ENCODE peak calls at places on chromosomes 5 and 9, in ten cellular contexts. One of them, this sample, is unnamed.

GRCh38 chr5:18305288-18305899 is 671.1 kb downstream of the TAF11L14 start:
- DNase-seq in CD8-positive, alpha-beta memory T cell: no peak
- DNase-seq in GM20000: peak; percentile 58
- DNase-seq in type B pancreatic cell: no peak
- DNase-seq in T-cell: no peak
- DNase-seq in amygdala: no peak
- DNase-seq in ELF-1: peak; percentile 7
- DNase-seq in cerebellum: peak; percentile 52
- DNase-seq in HAP-1: peak; percentile 33
- DNase-seq in activated T-cell treated with anti-CD3 and anti-CD28 coated beads, Interleukin-2, amount 50 U/mL, for 72 hours: no peak
- DNase-seq in this sample: no peak

GRCh38 chr9:124894741-124895170 is 32.8 kb downstream of the ARPC5L start:
- DNase-seq in CD8-positive, alpha-beta memory T cell: peak; percentile 60
- DNase-seq in GM20000: peak; percentile 27
- DNase-seq in type B pancreatic cell: no peak
- DNase-seq in T-cell: peak; percentile 45
- DNase-seq in amygdala: no peak
- DNase-seq in ELF-1: peak; percentile 51
- DNase-seq in cerebellum: no peak
- DNase-seq in HAP-1: peak; percentile 42
- DNase-seq in activated T-cell treated with anti-CD3 and anti-CD28 coated beads, Interleukin-2, amount 50 U/mL, for 72 hours: peak; percentile 44
- DNase-seq in this sample: no peak

GRCh38 chr9:33227013-33227398 is 13.0 kb upstream of the SPINK4 start:
- DNase-seq in CD8-positive, alpha-beta memory T cell: no peak
- DNase-seq in GM20000: no peak
- DNase-seq in type B pancreatic cell: no peak
- DNase-seq in T-cell: no peak
- DNase-seq in amygdala: no peak
- DNase-seq in ELF-1: no peak
- DNase-seq in cerebellum: no peak
- DNase-seq in HAP-1: no peak
- DNase-seq in activated T-cell treated with anti-CD3 and anti-CD28 coated beads, Interleukin-2, amount 50 U/mL, for 72 hours: no peak
- DNase-seq in this sample: no peak

GRCh38 chr5:40406426-40407211 is 273.1 kb upstream of the PTGER4 start:
- DNase-seq in CD8-positive, alpha-beta memory T cell: peak; percentile 45
- DNase-seq in GM20000: no peak
- DNase-seq in type B pancreatic cell: no peak
- DNase-seq in T-cell: no peak
- DNase-seq in amygdala: no peak
- DNase-seq in ELF-1: no peak
- DNase-seq in cerebellum: no peak
- DNase-seq in HAP-1: no peak
- DNase-seq in activated T-cell treated with anti-CD3 and anti-CD28 coated beads, Interleukin-2, amount 50 U/mL, for 72 hours: peak; percentile 27
- DNase-seq in this sample: no peak

GRCh38 chr5:171750316-171750788 is 35.3 kb upstream of the SMIM23 start:
- DNase-seq in CD8-positive, alpha-beta memory T cell: no peak
- DNase-seq in GM20000: no peak
- DNase-seq in type B pancreatic cell: no peak
- DNase-seq in T-cell: no peak
- DNase-seq in amygdala: no peak
- DNase-seq in ELF-1: peak; percentile 21
- DNase-seq in cerebellum: peak; percentile 1
- DNase-seq in HAP-1: peak; percentile 21
- DNase-seq in activated T-cell treated with anti-CD3 and anti-CD28 coated beads, Interleukin-2, amount 50 U/mL, for 72 hours: no peak
- DNase-seq in this sample: no peak

GRCh38 chr9:34985311-34985899 is 4.1 kb upstream of the DNAJB5 start:
- DNase-seq in CD8-positive, alpha-beta memory T cell: peak; percentile 36
- DNase-seq in GM20000: peak; percentile 53
- DNase-seq in type B pancreatic cell: no peak
- DNase-seq in T-cell: peak; percentile 20
- DNase-seq in amygdala: no peak
- DNase-seq in ELF-1: peak; percentile 84
- DNase-seq in cerebellum: peak; percentile 65
- DNase-seq in HAP-1: peak; percentile 83
- DNase-seq in activated T-cell treated with anti-CD3 and anti-CD28 coated beads, Interleukin-2, amount 50 U/mL, for 72 hours: peak; percentile 76
- DNase-seq in this sample: peak; percentile 70

GRCh38 chr5:37792976-37793328 is 46.9 kb downstream of the GDNF start:
- DNase-seq in CD8-positive, alpha-beta memory T cell: no peak
- DNase-seq in GM20000: no peak
- DNase-seq in type B pancreatic cell: no peak
- DNase-seq in T-cell: no peak
- DNase-seq in amygdala: no peak
- DNase-seq in ELF-1: no peak
- DNase-seq in cerebellum: no peak
- DNase-seq in HAP-1: no peak
- DNase-seq in activated T-cell treated with anti-CD3 and anti-CD28 coated beads, Interleukin-2, amount 50 U/mL, for 72 hours: no peak
- DNase-seq in this sample: no peak

GRCh38 chr9:131635285-131635684 is 90.0 kb downstream of the PRRT1B start:
- DNase-seq in CD8-positive, alpha-beta memory T cell: peak; percentile 71
- DNase-seq in GM20000: peak; percentile 58
- DNase-seq in type B pancreatic cell: no peak
- DNase-seq in T-cell: peak; percentile 72
- DNase-seq in amygdala: no peak
- DNase-seq in ELF-1: peak; percentile 84
- DNase-seq in cerebellum: no peak
- DNase-seq in HAP-1: peak; percentile 82
- DNase-seq in activated T-cell treated with anti-CD3 and anti-CD28 coated beads, Interleukin-2, amount 50 U/mL, for 72 hours: peak; percentile 82
- DNase-seq in this sample: peak; percentile 88

GRCh38 chr9:23771746-23772145 is 54.3 kb downstream of the ELAVL2 start:
- DNase-seq in CD8-positive, alpha-beta memory T cell: no peak
- DNase-seq in GM20000: no peak
- DNase-seq in type B pancreatic cell: no peak
- DNase-seq in T-cell: no peak
- DNase-seq in amygdala: no peak
- DNase-seq in ELF-1: no peak
- DNase-seq in cerebellum: no peak
- DNase-seq in HAP-1: no peak
- DNase-seq in activated T-cell treated with anti-CD3 and anti-CD28 coated beads, Interleukin-2, amount 50 U/mL, for 72 hours: no peak
- DNase-seq in this sample: no peak

GRCh38 chr9:130232899-130233586 is 32.5 kb upstream of the HMCN2 start:
- DNase-seq in CD8-positive, alpha-beta memory T cell: no peak
- DNase-seq in GM20000: no peak
- DNase-seq in type B pancreatic cell: no peak
- DNase-seq in T-cell: no peak
- DNase-seq in amygdala: no peak
- DNase-seq in ELF-1: no peak
- DNase-seq in cerebellum: peak; percentile 33
- DNase-seq in HAP-1: no peak
- DNase-seq in activated T-cell treated with anti-CD3 and anti-CD28 coated beads, Interleukin-2, amount 50 U/mL, for 72 hours: no peak
- DNase-seq in this sample: no peak

GRCh38 chr5:1867815-1868143 is 14.9 kb downstream of the IRX4 start:
- DNase-seq in CD8-positive, alpha-beta memory T cell: no peak
- DNase-seq in GM20000: no peak
- DNase-seq in type B pancreatic cell: no peak
- DNase-seq in T-cell: no peak
- DNase-seq in amygdala: no peak
- DNase-seq in ELF-1: no peak
- DNase-seq in cerebellum: no peak
- DNase-seq in HAP-1: no peak
- DNase-seq in activated T-cell treated with anti-CD3 and anti-CD28 coated beads, Interleukin-2, amount 50 U/mL, for 72 hours: no peak
- DNase-seq in this sample: no peak

GRCh38 chr9:86837345-86837744 is 110.0 kb downstream of the GAS1 start:
- DNase-seq in CD8-positive, alpha-beta memory T cell: no peak
- DNase-seq in GM20000: no peak
- DNase-seq in type B pancreatic cell: no peak
- DNase-seq in T-cell: no peak
- DNase-seq in amygdala: no peak
- DNase-seq in ELF-1: no peak
- DNase-seq in cerebellum: no peak
- DNase-seq in HAP-1: no peak
- DNase-seq in activated T-cell treated with anti-CD3 and anti-CD28 coated beads, Interleukin-2, amount 50 U/mL, for 72 hours: no peak
- DNase-seq in this sample: no peak

GRCh38 chr5:65816729-65817128 is 94.7 kb downstream of the NLN start:
- DNase-seq in CD8-positive, alpha-beta memory T cell: no peak
- DNase-seq in GM20000: no peak
- DNase-seq in type B pancreatic cell: no peak
- DNase-seq in T-cell: no peak
- DNase-seq in amygdala: no peak
- DNase-seq in ELF-1: no peak
- DNase-seq in cerebellum: no peak
- DNase-seq in HAP-1: no peak
- DNase-seq in activated T-cell treated with anti-CD3 and anti-CD28 coated beads, Interleukin-2, amount 50 U/mL, for 72 hours: no peak
- DNase-seq in this sample: no peak

GRCh38 chr5:33772276-33772990 is 119.4 kb downstream of the ADAMTS12 start:
- DNase-seq in CD8-positive, alpha-beta memory T cell: no peak
- DNase-seq in GM20000: no peak
- DNase-seq in type B pancreatic cell: no peak
- DNase-seq in T-cell: no peak
- DNase-seq in amygdala: no peak
- DNase-seq in ELF-1: no peak
- DNase-seq in cerebellum: no peak
- DNase-seq in HAP-1: no peak
- DNase-seq in activated T-cell treated with anti-CD3 and anti-CD28 coated beads, Interleukin-2, amount 50 U/mL, for 72 hours: no peak
- DNase-seq in this sample: no peak

GRCh38 chr5:170137694-170138214 is 32.1 kb downstream of the FOXI1 start:
- DNase-seq in CD8-positive, alpha-beta memory T cell: no peak
- DNase-seq in GM20000: no peak
- DNase-seq in type B pancreatic cell: no peak
- DNase-seq in T-cell: no peak
- DNase-seq in amygdala: no peak
- DNase-seq in ELF-1: peak; percentile 79
- DNase-seq in cerebellum: no peak
- DNase-seq in HAP-1: no peak
- DNase-seq in activated T-cell treated with anti-CD3 and anti-CD28 coated beads, Interleukin-2, amount 50 U/mL, for 72 hours: no peak
- DNase-seq in this sample: no peak

This sample was measured in coronary artery.